ENCODE peak calls at places on chromosomes 5 and 9, in four cellular contexts. B is HCT116, I is lower leg skin, T is upper lobe of left lung. S is an unnamed sample.

GRCh38 chr9:91900057-91900816 is 49.8 kb downstream of the ROR2 start:
- DNase-seq in B (no peak), I (no peak), T (peak; percentile 82), S (no peak)

GRCh38 chr9:91678807-91679206 is 255.2 kb upstream of the NFIL3 start:
- DNase-seq in B (no peak), I (no peak), T (no peak), S (no peak)

GRCh38 chr9:109721021-109721420 is 59.0 kb upstream of the PALM2AKAP2 start:
- DNase-seq in T (no peak), I (no peak), B (no peak), S (no peak)

GRCh38 chr5:137122558-137122957 is 376.6 kb downstream of the SPOCK1 start:
- DNase-seq in B (no peak), I (no peak), T (no peak), S (no peak)

GRCh38 chr9:86368871-86369521 is 14.8 kb upstream of the TUT7 start:
- DNase-seq in I (no peak), B (no peak), T (no peak), S (no peak)

GRCh38 chr5:1008451-1009358 is at the start of gene NKD2:
- DNase-seq in B (no peak), I (no peak), T (peak; percentile 92), S (no peak)

GRCh38 chr5:153517105-153517700 is 26.7 kb downstream of the GRIA1 start:
- DNase-seq in B (no peak), I (no peak), T (no peak), S (no peak)

GRCh38 chr9:13567833-13568232 is 288.3 kb upstream of the MPDZ start:
- DNase-seq in I (no peak), T (no peak), B (no peak), S (no peak)

GRCh38 chr9:121916008-121916407 is 177.1 kb downstream of the TTLL11 start:
- DNase-seq in T (no peak), B (no peak), I (no peak), S (no peak)

GRCh38 chr5:124599048-124599973 is 147.1 kb downstream of the ZNF608 start:
- DNase-seq in I (no peak), B (no peak), T (no peak), S (peak; percentile 13)

GRCh38 chr5:178398856-178399722 is 166.5 kb upstream of the PHYKPL start:
- DNase-seq in T (peak; percentile 36), B (no peak), I (no peak), S (no peak)

GRCh38 chr5:171492781-171493180 is 73.3 kb downstream of the FGF18 start:
- DNase-seq in T (no peak), B (peak; percentile 75), I (no peak), S (no peak)

GRCh38 chr9:4152876-4153275 is 147.0 kb downstream of the GLIS3 start:
- DNase-seq in B (no peak), I (no peak), T (no peak), S (no peak)

GRCh38 chr9:130866474-130866965 is 30.1 kb downstream of the QRFP start:
- DNase-seq in B (peak; percentile 92), I (peak; percentile 45), T (no peak), S (peak; percentile 17)

GRCh38 chr9:38212016-38212415 is 143.0 kb upstream of the SHB start:
- DNase-seq in T (no peak), I (no peak), B (no peak), S (no peak)

GRCh38 chr9:4117835-4118610 is 181.8 kb downstream of the GLIS3 start:
- DNase-seq in T (peak; percentile 74), I (no peak), B (no peak), S (no peak)

GRCh38 chr5:168818586-168818985 is 239.4 kb upstream of the PANK3 start:
- DNase-seq in B (no peak), I (no peak), T (peak; percentile 58), S (no peak)

GRCh38 chr9:37976714-37977477 is 73.0 kb upstream of the SLC25A51 start:
- DNase-seq in I (no peak), B (no peak), T (no peak), S (no peak)

GRCh38 chr5:176721509-176721908 is 74.2 kb downstream of the TSPAN17 start:
- DNase-seq in B (no peak), I (no peak), T (no peak), S (no peak)

GRCh38 chr5:168128154-168128553 is 163.3 kb upstream of the WWC1 start:
- DNase-seq in B (no peak), T (no peak), I (no peak), S (no peak)

GRCh38 chr9:114652776-114653555 is 4.6 kb downstream of the TEX53 start:
- DNase-seq in I (no peak), B (no peak), T (no peak), S (no peak)

GRCh38 chr5:31770157-31770556 is 131.2 kb downstream of the PDZD2 start:
- DNase-seq in B (no peak), I (no peak), T (no peak), S (no peak)

GRCh38 chr9:70411930-70412677 is 2.4 kb downstream of the KLF9 start:
- DNase-seq in T (peak; percentile 91), B (peak; percentile 27), I (peak; percentile 78), S (peak; percentile 51)

GRCh38 chr9:110912701-110913291 is 125.5 kb downstream of the LPAR1 start:
- DNase-seq in I (no peak), T (no peak), B (no peak), S (no peak)

GRCh38 chr9:89642789-89643188 is 38.0 kb downstream of the GADD45G start:
- DNase-seq in I (no peak), B (no peak), T (no peak), S (no peak)

GRCh38 chr5:14444988-14445387 is 136.6 kb upstream of the OTULINL start:
- DNase-seq in I (no peak), T (no peak), B (no peak), S (no peak)

GRCh38 chr5:108727154-108727638 is 20.5 kb upstream of the FER start:
- DNase-seq in T (no peak), I (peak; percentile 57), B (no peak), S (no peak)

GRCh38 chr9:29691758-29692407 is 2118.6 kb upstream of the C9orf72 start:
- DNase-seq in T (no peak), B (peak; percentile 23), I (no peak), S (no peak)

GRCh38 chr5:74040065-74040551 is 414.1 kb downstream of the ARHGEF28 start:
- DNase-seq in T (no peak), I (no peak), B (no peak), S (no peak)

GRCh38 chr5:173612948-173613347 is 3.5 kb downstream of the BOD1 start:
- DNase-seq in B (no peak), T (no peak), I (no peak), S (no peak)

GRCh38 chr5:126599499-126599898 is 1.2 kb upstream of the PHAX start:
- DNase-seq in T (no peak), I (no peak), B (no peak), S (no peak)

GRCh38 chr5:173201636-173202265 is 33.3 kb downstream of the NKX2-5 start:
- DNase-seq in B (peak; percentile 49), T (peak; percentile 59), I (no peak), S (no peak)

GRCh38 chr5:160970605-160971191 is 118.7 kb upstream of the ATP10B start:
- DNase-seq in B (no peak), I (no peak), T (no peak), S (no peak)

GRCh38 chr9:128098017-128098935 is 29.3 kb downstream of the PTGES2 start:
- DNase-seq in B (peak; percentile 92), I (peak; percentile 94), T (peak; percentile 88), S (no peak)
- TF ChIP-seq POLR2A in B (no peak), I (no peak), T (peak; percentile 60), S (no peak)

GRCh38 chr9:132770775-132771310 is 100.6 kb downstream of the GTF3C4 start:
- DNase-seq in T (no peak), I (no peak), B (no peak), S (no peak)

GRCh38 chr9:132773764-132774339 is 103.6 kb downstream of the GTF3C4 start:
- DNase-seq in I (no peak), T (no peak), B (no peak), S (no peak)

GRCh38 chr9:132768932-132769894 is 98.9 kb downstream of the GTF3C4 start:
- DNase-seq in T (peak; percentile 67), B (no peak), I (no peak), S (peak; percentile 40)

GRCh38 chr9:132773093-132773492 is 102.8 kb downstream of the GTF3C4 start:
- DNase-seq in T (no peak), B (no peak), I (no peak), S (no peak)

GRCh38 chr9:132769895-132770774 is 99.9 kb downstream of the GTF3C4 start:
- DNase-seq in T (peak; percentile 93), I (peak; percentile 55), B (no peak), S (peak; percentile 12)
- TF ChIP-seq POLR2A in T (no peak), I (no peak), B (no peak), S (peak; percentile 85)

DNA sequence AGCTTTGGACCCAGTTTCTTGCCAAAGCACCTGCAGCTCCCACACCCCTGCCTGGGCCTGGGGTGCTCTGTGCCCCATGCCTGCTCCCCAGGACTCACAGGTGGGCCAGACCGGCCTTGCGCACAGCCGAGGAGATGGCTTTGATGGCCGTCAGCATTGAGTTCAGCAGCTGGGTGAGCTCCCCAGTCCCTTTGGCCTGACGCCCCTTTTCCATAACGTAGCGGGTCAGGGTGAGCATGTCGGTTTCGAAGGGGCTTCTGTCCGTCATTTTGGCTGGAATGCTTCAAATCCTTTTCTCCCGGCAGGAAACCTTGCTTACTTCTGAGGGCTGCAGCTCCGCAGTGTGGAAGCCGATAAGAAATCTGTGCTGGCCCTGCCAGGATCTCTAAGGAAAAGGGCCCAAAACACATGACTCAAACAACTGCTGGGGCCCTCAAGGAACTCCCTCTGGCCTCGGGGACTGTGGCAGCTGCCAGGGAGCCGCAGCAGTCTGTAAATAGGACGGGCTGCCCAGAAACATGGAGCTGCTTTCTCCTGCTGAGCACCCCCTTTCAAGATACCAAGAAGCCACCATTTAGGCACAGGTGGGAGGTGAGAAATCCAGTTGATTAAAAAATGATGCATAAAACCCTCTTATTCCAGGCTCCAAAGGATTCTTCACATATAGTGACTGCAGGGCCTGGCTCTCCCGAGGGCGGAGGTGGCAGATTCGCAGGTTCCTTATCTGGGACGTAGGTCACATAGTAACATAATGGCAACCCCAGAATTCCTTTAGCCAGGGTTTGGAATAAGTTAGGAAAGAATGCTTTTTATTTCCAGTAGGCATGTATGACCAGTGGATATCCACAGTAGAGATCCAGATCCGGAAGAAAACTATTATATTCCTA is at the start of gene FBP2:
- DNase-seq in I (no peak), B (no peak), T (no peak), S (no peak)
- TF ChIP-seq POLR2A in I (no peak), B (no peak), T (no peak), S (no peak)

DNA sequence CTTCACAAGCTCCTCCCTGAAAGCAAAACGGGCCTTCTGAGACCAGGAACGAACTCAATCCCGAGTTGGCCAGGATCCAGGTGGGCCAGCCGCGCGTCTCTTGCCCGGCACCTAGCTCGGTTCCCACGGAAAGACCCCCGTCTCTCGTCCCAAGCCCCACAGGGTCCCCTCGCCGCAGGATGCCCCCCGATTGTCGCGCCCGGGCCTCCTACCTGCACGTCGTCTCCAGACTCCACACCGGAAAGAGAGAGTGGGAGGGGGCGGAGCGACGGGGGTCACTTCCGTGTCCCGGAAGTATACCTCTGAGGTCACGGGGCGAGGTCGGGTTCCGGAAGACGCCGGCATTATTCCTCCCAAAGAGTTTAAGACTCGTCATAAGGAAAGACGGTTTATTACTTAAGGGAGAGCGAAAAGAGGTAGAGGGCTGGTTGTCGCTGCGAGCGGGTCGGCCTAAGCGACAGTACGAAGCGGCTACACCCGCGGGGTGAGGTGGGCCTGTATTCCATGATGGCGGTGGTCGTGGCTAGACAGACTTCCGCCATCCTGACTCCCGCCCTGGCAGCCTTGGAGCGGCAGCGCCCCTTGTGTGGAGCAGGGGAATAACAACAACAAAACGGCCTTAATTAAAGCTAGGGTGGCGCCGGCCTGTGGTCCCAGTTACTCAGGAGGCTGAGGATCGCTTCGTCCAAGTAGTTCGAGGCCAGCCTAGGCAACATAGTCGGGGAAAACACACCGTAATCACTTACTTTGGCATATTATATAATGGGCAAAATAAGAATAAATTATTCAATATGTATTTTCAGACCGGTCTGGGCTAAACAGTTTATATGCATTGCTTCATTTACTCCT is at the start of gene RPS14:
- DNase-seq in T (peak; percentile 93), B (peak; percentile 89), I (peak; percentile 94), S (peak; percentile 87)
- TF ChIP-seq POLR2A in T (peak; percentile 18), B (peak; percentile 77), I (no peak), S (peak; percentile 99)

S was measured in GM12878.